ENCODE peak calls at places on chromosomes 5 and 9, in nine cellular contexts. M, P, U, A, O, L, H, D and T are unnamed samples.

GRCh38 chr9:80127920-80128319 is 556.2 kb downstream of the TLE4 start:
- DNase-seq in M (no peak), P (no peak), U (no peak), A (peak; percentile 23), O (no peak), L (no peak), H (no peak), D (no peak), T (no peak)

GRCh38 chr9:124291801-124292396 is 34.1 kb downstream of the NEK6 start:
- DNase-seq in M (peak; percentile 75), P (no peak), U (no peak), A (peak; percentile 89), O (no peak), L (no peak), H (no peak), D (no peak), T (no peak)

GRCh38 chr5:81408496-81408895 is 14.6 kb upstream of the ACOT12 start:
- DNase-seq in M (no peak), P (no peak), U (no peak), A (no peak), O (peak; percentile 47), L (no peak), H (no peak), D (no peak), T (no peak)

GRCh38 chr5:16603295-16603694 is 13.5 kb downstream of the RETREG1 start:
- DNase-seq in M (no peak), P (no peak), U (no peak), A (no peak), O (no peak), L (no peak), H (no peak), D (no peak), T (no peak)

GRCh38 chr5:141412853-141413539 is at the start of gene PCDHGA10:
- DNase-seq in M (no peak), P (peak; percentile 69), U (no peak), A (peak; percentile 86), O (peak; percentile 81), L (peak; percentile 70), H (no peak), D (no peak), T (no peak)

GRCh38 chr5:178353461-178353860 is 120.9 kb upstream of the PHYKPL start:
- DNase-seq in M (no peak), P (no peak), U (no peak), A (no peak), O (no peak), L (no peak), H (no peak), D (no peak), T (no peak)

GRCh38 chr5:73534001-73534547 is 31.4 kb downstream of the ANKRA2 start:
- DNase-seq in M (no peak), P (no peak), U (no peak), A (no peak), O (no peak), L (no peak), H (no peak), D (no peak), T (no peak)

GRCh38 chr9:95073042-95073607 is 244.4 kb downstream of the FANCC start:
- DNase-seq in M (no peak), P (peak; percentile 67), U (no peak), A (no peak), O (no peak), L (peak; percentile 35), H (no peak), D (peak; percentile 74), T (no peak)

GRCh38 chr9:91047993-91048607 is 246.5 kb downstream of the SYK start:
- DNase-seq in M (no peak), P (no peak), U (no peak), A (peak; percentile 16), O (peak; percentile 79), L (no peak), H (no peak), D (peak; percentile 75), T (no peak)

GRCh38 chr9:120579750-120580590 is at the start of gene CDK5RAP2:
- DNase-seq in M (peak; percentile 93), P (peak; percentile 97), U (peak; percentile 89), A (peak; percentile 98), O (peak; percentile 99), L (peak; percentile 89), H (peak; percentile 93), D (peak; percentile 98), T (peak; percentile 77)

GRCh38 chr5:166509085-166509484 is 1782.4 kb upstream of the WWC1 start:
- DNase-seq in M (no peak), P (no peak), U (no peak), A (no peak), O (peak; percentile 8), L (peak; percentile 25), H (no peak), D (no peak), T (peak; percentile 14)

GRCh38 chr9:131837316-131837715 is 97.4 kb upstream of the RAPGEF1 start:
- DNase-seq in M (no peak), P (peak; percentile 52), U (peak; percentile 14), A (no peak), O (peak; percentile 15), L (peak; percentile 18), H (no peak), D (no peak), T (no peak)
- TF ChIP-seq CTCF in M (peak; percentile 2), P (peak; percentile 14), U (no peak), A (peak; percentile 6), O (no peak), L (no peak), H (no peak), D (no peak), T (peak; percentile 39)

DNA sequence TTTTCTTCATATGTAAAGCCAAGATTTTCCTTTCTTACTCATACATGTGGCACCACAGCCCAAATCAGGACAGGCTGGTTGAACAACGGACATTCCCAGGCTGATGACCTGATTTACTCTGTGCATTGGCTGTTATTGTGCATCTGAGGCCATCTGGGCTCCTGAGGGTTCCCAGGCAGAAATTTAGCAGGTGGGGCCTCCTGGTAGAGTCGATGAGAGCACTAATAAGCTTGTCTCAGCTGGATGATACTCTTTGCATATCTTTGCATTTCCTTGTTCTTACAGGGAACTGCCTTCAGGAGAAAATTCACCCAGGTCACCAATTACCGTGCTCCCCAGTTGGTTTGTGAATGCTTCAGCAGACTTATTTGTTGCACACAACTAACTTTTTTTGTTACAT is 605.1 kb downstream of the ELAVL2 start:
- DNase-seq in M (no peak), P (no peak), U (no peak), A (no peak), O (no peak), L (no peak), H (no peak), D (no peak), T (no peak)
- TF ChIP-seq CTCF in M (no peak), P (no peak), U (no peak), A (no peak), O (no peak), L (no peak), H (no peak), D (no peak), T (no peak)

GRCh38 chr9:92686954-92687353 is 17.0 kb upstream of the IPPK start:
- DNase-seq in M (no peak), P (no peak), U (no peak), A (no peak), O (peak; percentile 8), L (no peak), H (no peak), D (peak; percentile 71), T (no peak)
- TF ChIP-seq CTCF in M (no peak), P (no peak), U (no peak), A (no peak), O (peak; percentile 51), L (peak; percentile 32), H (no peak), D (no peak), T (peak; percentile 33)

GRCh38 chr5:83718936-83719495 is 1.6 kb downstream of the HAPLN1 start:
- DNase-seq in M (no peak), P (no peak), U (no peak), A (no peak), O (no peak), L (no peak), H (no peak), D (no peak), T (no peak)

GRCh38 chr5:83715316-83716060 is 5.2 kb downstream of the HAPLN1 start:
- DNase-seq in M (no peak), P (no peak), U (no peak), A (no peak), O (no peak), L (no peak), H (no peak), D (no peak), T (no peak)

GRCh38 chr5:83714780-83715179 is 5.9 kb downstream of the HAPLN1 start:
- DNase-seq in M (no peak), P (no peak), U (peak; percentile 45), A (no peak), O (no peak), L (no peak), H (no peak), D (no peak), T (no peak)

GRCh38 chr5:83720805-83721431 is at the start of gene HAPLN1:
- DNase-seq in M (no peak), P (no peak), U (no peak), A (no peak), O (peak; percentile 22), L (peak; percentile 13), H (no peak), D (no peak), T (no peak)

DNA sequence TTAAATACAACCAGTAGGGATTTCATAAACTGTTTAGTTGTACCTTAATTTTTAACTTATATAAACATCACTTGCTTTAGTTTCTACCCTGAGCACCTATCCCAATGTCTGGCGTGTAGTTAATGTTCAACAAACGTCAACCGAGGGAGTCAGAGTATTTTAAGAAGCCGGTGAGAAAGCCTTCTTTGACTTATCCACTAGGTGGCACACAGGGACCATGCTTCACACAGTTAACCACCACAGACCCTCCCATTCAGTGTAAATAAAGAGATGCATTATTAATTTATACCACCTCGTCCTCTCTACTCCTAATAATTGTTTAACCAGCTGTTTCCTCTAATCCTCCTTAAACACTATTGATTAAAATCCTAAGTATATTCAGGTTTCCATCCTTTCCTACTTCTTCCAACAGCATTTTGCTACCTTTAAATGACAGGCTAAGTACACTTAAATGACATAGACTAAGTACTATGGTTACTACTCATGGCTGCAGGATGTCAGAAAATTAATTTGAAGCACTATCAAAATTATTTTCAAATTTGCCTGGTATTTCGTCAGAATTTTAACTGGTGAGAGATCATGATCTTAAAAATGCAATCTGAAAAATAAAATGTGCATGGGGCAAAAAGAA is 2.3 kb downstream of the HAPLN1 start:
- DNase-seq in M (no peak), P (no peak), U (peak; percentile 69), A (peak; percentile 73), O (peak; percentile 83), L (peak; percentile 48), H (no peak), D (no peak), T (no peak)
- TF ChIP-seq CTCF in M (peak; percentile 68), P (peak; percentile 71), U (peak; percentile 91), A (peak; percentile 79), O (peak; percentile 86), L (peak; percentile 84), H (peak; percentile 60), D (no peak), T (peak; percentile 96)

GRCh38 chr9:93380410-93381060 is 71.0 kb upstream of the FAM120A start:
- DNase-seq in M (no peak), P (no peak), U (no peak), A (no peak), O (peak; percentile 3), L (no peak), H (no peak), D (no peak), T (no peak)
- TF ChIP-seq CTCF in M (no peak), P (no peak), U (no peak), A (no peak), O (no peak), L (no peak), H (no peak), D (no peak), T (no peak)